ENCODE peak calls at places on chromosome 19, in five cellular contexts. One of them, this sample, is unnamed. For H3K79me1 and H3K4me1, the result is how much of the 10 kb centered on the place peaks cover.

GRCh38 chr19:49272204-49272603 is 52.8 kb downstream of the SLC6A16 start:
- DNase-seq in neuronal stem cell: no peak
- DNase-seq in H9: no peak
- DNase-seq in IMR-90: peak
- DNase-seq in H1: no peak
- DNase-seq in this sample: no peak

GRCh38 chr19:43934055-43934984 is 762 bp downstream of the ZNF45 start:
- DNase-seq in neuronal stem cell: no peak
- DNase-seq in H9: no peak
- DNase-seq in IMR-90: peak
- DNase-seq in H1: no peak
- DNase-seq in this sample: peak

GRCh38 chr19:44657211-44657921 is 13.7 kb downstream of the PVR start:
- DNase-seq in neuronal stem cell: peak
- DNase-seq in H9: peak
- DNase-seq in IMR-90: peak
- DNase-seq in H1: peak
- DNase-seq in this sample: peak

GRCh38 chr19:40721936-40722661 is 5.2 kb downstream of the ITPKC start:
- DNase-seq in neuronal stem cell: no peak
- DNase-seq in H9: no peak
- DNase-seq in IMR-90: peak
- DNase-seq in H1: no peak
- DNase-seq in this sample: peak

GRCh38 chr19:51211833-51212232 is 13.0 kb upstream of the CD33 start:
- DNase-seq in neuronal stem cell: no peak
- DNase-seq in H9: no peak
- DNase-seq in IMR-90: no peak
- DNase-seq in H1: no peak
- DNase-seq in this sample: no peak

GRCh38 chr19:13100031-13100588 is 2.5 kb downstream of the LYL1 start:
- DNase-seq in neuronal stem cell: no peak
- DNase-seq in H9: no peak
- DNase-seq in IMR-90: no peak
- DNase-seq in H1: no peak
- DNase-seq in this sample: no peak

GRCh38 chr19:2142173-2142829 is 9.1 kb downstream of the AP3D1 start:
- DNase-seq in neuronal stem cell: no peak
- DNase-seq in H9: no peak
- DNase-seq in IMR-90: no peak
- DNase-seq in H1: no peak
- DNase-seq in this sample: no peak

GRCh38 chr19:49231804-49232203 is 74.2 kb downstream of the TRPM4 start:
- DNase-seq in neuronal stem cell: no peak
- DNase-seq in H9: no peak
- DNase-seq in IMR-90: no peak
- DNase-seq in H1: no peak
- DNase-seq in this sample: no peak

GRCh38 chr19:43906774-43907173 is 28.3 kb downstream of the ZNF45 start:
- DNase-seq in neuronal stem cell: no peak
- DNase-seq in H9: no peak
- DNase-seq in IMR-90: no peak
- DNase-seq in H1: no peak
- DNase-seq in this sample: no peak

GRCh38 chr19:46297700-46298476 is 1.0 kb downstream of the HIF3A start:
- DNase-seq in neuronal stem cell: no peak
- DNase-seq in H9: no peak
- DNase-seq in IMR-90: no peak
- DNase-seq in H1: peak
- DNase-seq in this sample: peak

GRCh38 chr19:33408116-33408515 is 34.6 kb downstream of the CEBPG start:
- DNase-seq in neuronal stem cell: no peak
- DNase-seq in H9: no peak
- DNase-seq in IMR-90: no peak
- DNase-seq in H1: no peak
- DNase-seq in this sample: no peak

GRCh38 chr19:41377977-41378707 is 1.8 kb downstream of the TMEM91 start:
- DNase-seq in neuronal stem cell: no peak
- DNase-seq in H9: peak
- DNase-seq in IMR-90: no peak
- DNase-seq in H1: peak
- DNase-seq in this sample: peak

GRCh38 chr19:10454267-10454666 is 33.9 kb downstream of the PDE4A start:
- DNase-seq in neuronal stem cell: peak
- DNase-seq in H9: peak
- DNase-seq in IMR-90: peak
- DNase-seq in H1: peak
- DNase-seq in this sample: peak

GRCh38 chr19:29502581-29502850 is 23.3 kb upstream of the VSTM2B start:
- DNase-seq in neuronal stem cell: no peak
- DNase-seq in H9: no peak
- DNase-seq in IMR-90: no peak
- DNase-seq in H1: no peak
- DNase-seq in this sample: no peak

GRCh38 chr19:55133639-55134444 is 15.2 kb downstream of the TNNT1 start:
- DNase-seq in neuronal stem cell: no peak
- DNase-seq in H9: no peak
- DNase-seq in IMR-90: no peak
- DNase-seq in H1: no peak
- DNase-seq in this sample: no peak

GRCh38 chr19:48918071-48918470 is 15.4 kb upstream of the DHDH start:
- DNase-seq in neuronal stem cell: no peak
- DNase-seq in H9: no peak
- DNase-seq in IMR-90: no peak
- DNase-seq in H1: no peak
- DNase-seq in this sample: no peak

GRCh38 chr19:40274585-40275544 is 10.3 kb downstream of the AKT2 start:
- DNase-seq in neuronal stem cell: no peak
- DNase-seq in H9: no peak
- DNase-seq in IMR-90: no peak
- DNase-seq in H1: no peak
- DNase-seq in this sample: no peak

GRCh38 chr19:1907563-1908363 is 2.6 kb downstream of the ADAT3 start:
- DNase-seq in neuronal stem cell: no peak
- DNase-seq in H9: no peak
- DNase-seq in IMR-90: no peak
- DNase-seq in H1: no peak
- DNase-seq in this sample: no peak

GRCh38 chr19:11136400-11137101 is 19.0 kb downstream of the SPC24 start:
- DNase-seq in neuronal stem cell: no peak
- DNase-seq in H9: no peak
- DNase-seq in IMR-90: no peak
- DNase-seq in H1: no peak
- DNase-seq in this sample: peak

GRCh38 chr19:57934820-57935665 is at the start of gene ZNF418:
- DNase-seq in neuronal stem cell: peak
- DNase-seq in H9: peak
- DNase-seq in IMR-90: peak
- DNase-seq in H1: peak
- DNase-seq in this sample: peak

GRCh38 chr19:44686896-44687295 is 12.1 kb upstream of the CEACAM16 start:
- DNase-seq in neuronal stem cell: no peak
- DNase-seq in H9: no peak
- DNase-seq in IMR-90: no peak
- DNase-seq in H1: no peak
- DNase-seq in this sample: no peak

GRCh38 chr19:54190942-54191670 is at the start of gene TSEN34:
- DNase-seq in neuronal stem cell: peak
- DNase-seq in H9: peak
- DNase-seq in IMR-90: peak
- DNase-seq in H1: peak
- DNase-seq in this sample: peak

GRCh38 chr19:23706657-23707056 is 19.6 kb upstream of the ZNF675 start:
- DNase-seq in neuronal stem cell: no peak
- DNase-seq in H9: no peak
- DNase-seq in IMR-90: no peak
- DNase-seq in H1: no peak
- DNase-seq in this sample: no peak

GRCh38 chr19:34075661-34076091 is 96.6 kb upstream of the LSM14A start:
- DNase-seq in neuronal stem cell: no peak
- DNase-seq in H9: no peak
- DNase-seq in IMR-90: no peak
- DNase-seq in H1: no peak
- DNase-seq in this sample: no peak

GRCh38 chr19:1742989-1743696 is 10.2 kb upstream of the ONECUT3 start:
- DNase-seq in neuronal stem cell: no peak
- DNase-seq in H9: no peak
- DNase-seq in IMR-90: no peak
- DNase-seq in H1: no peak
- DNase-seq in this sample: no peak

DNA sequence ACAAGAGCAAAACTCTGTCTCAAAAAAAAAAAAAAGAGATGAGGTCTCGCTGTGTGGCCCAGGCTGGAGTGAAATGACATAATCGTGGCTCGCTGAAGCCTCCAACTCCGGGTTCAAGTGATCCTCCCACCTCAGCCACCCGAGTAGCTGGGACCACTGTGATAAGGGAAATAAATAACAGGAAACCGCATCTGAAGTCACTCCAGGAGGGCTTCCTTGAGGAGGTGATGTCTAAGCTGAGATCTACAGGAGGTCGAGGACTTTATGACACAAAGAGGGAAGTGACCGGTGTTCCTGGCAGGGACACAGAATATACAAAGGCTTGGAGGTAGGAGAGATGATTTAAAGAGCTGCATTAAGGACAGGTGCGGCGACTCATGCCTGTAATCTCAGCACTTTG is 8.9 kb upstream of the NR2F6 start:
- DNase-seq in neuronal stem cell: no peak
- DNase-seq in H9: no peak
- DNase-seq in IMR-90: no peak
- DNase-seq in H1: no peak
- DNase-seq in this sample: no peak
- H3K14ac ChIP-seq in neuronal stem cell: no peak
- H3K14ac ChIP-seq in H9: no peak
- H3K14ac ChIP-seq in IMR-90: no peak
- H3K14ac ChIP-seq in H1: no peak
- H3K14ac ChIP-seq in this sample: no peak

DNA sequence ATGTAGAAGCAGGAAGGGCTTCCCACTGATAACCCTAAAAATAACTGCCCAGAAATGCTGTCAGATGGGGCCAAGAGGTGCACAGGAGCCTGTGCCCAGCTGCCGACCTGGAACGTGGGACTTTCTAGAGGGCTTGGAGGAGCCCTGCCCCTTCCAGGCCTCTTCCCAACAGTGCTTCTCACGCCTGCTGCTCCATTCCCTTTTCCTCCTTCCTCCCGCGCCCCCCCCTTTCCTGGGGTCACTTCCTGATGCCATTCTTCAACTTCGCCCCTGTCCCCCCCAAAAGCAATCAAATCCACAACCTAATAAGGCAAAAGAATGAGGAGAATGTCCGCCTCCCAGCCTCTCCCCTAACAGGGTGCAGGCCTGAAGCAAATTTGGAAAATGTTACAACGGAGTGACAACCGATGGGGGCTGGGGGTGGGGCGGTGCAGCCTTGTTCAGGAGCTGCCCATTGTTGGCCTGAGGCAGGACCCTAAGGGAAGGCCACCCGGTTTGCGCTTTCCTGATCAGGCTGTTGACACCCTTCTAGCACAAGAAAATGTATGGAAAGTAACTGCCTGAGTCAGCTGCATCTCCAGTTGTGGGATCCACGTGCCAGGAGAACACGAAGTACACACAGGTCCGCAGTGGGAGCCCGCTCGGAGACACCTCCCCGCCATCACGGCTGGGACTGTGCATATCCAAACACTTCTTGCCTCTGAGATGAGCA is 18.7 kb downstream of the ACTN4 start:
- DNase-seq in neuronal stem cell: peak
- DNase-seq in H9: peak
- DNase-seq in IMR-90: peak
- DNase-seq in H1: peak
- DNase-seq in this sample: peak
- H3K79me1 ChIP-seq in neuronal stem cell: under half
- H3K79me1 ChIP-seq in H9: under half
- H3K79me1 ChIP-seq in IMR-90: under half
- H3K79me1 ChIP-seq in H1: under half
- H3K79me1 ChIP-seq in this sample: under half

GRCh38 chr19:35164418-35164817 is 9.9 kb downstream of the FXYD5 start:
- DNase-seq in neuronal stem cell: no peak
- DNase-seq in H9: no peak
- DNase-seq in IMR-90: no peak
- DNase-seq in H1: no peak
- DNase-seq in this sample: no peak

GRCh38 chr19:35160629-35161433 is 6.3 kb downstream of the FXYD5 start:
- DNase-seq in neuronal stem cell: no peak
- DNase-seq in H9: no peak
- DNase-seq in IMR-90: no peak
- DNase-seq in H1: no peak
- DNase-seq in this sample: no peak

GRCh38 chr19:35159606-35160005 is 5.1 kb downstream of the FXYD5 start:
- DNase-seq in neuronal stem cell: no peak
- DNase-seq in H9: no peak
- DNase-seq in IMR-90: no peak
- DNase-seq in H1: no peak
- DNase-seq in this sample: no peak

GRCh38 chr19:35162471-35163326 is 8.2 kb downstream of the FXYD5 start:
- DNase-seq in neuronal stem cell: no peak
- DNase-seq in H9: no peak
- DNase-seq in IMR-90: no peak
- DNase-seq in H1: no peak
- DNase-seq in this sample: no peak

GRCh38 chr19:35161434-35161743 is 6.9 kb downstream of the FXYD5 start:
- DNase-seq in neuronal stem cell: no peak
- DNase-seq in H9: no peak
- DNase-seq in IMR-90: no peak
- DNase-seq in H1: no peak
- DNase-seq in this sample: no peak
- H3K4me1 ChIP-seq in neuronal stem cell: under half
- H3K4me1 ChIP-seq in H9: under half
- H3K4me1 ChIP-seq in IMR-90: under half
- H3K4me1 ChIP-seq in H1: under half
- H3K4me1 ChIP-seq in this sample: under half

DNA sequence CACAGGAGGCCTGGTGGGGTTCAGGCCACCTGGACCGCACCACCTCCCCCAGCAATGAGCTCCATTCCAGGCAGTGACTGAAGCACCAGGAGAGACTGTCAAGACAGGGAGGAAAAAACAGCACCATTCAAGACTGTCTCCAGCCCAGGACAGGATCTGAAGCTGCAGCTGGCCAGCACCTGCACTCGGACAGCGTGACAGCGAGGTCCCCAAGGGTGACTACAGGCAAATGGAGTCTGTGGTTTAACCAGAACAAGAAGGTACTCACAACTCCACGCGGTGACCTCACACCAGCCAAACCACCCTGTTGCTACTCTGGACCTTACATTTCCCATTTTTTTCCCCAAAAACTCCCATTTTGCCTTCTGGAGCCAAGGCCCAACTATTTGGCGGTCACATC is 9.8 kb downstream of the MED26 start:
- DNase-seq in neuronal stem cell: no peak
- DNase-seq in H9: no peak
- DNase-seq in IMR-90: no peak
- DNase-seq in H1: no peak
- DNase-seq in this sample: no peak
- H3K14ac ChIP-seq in neuronal stem cell: no peak
- H3K14ac ChIP-seq in H9: no peak
- H3K14ac ChIP-seq in IMR-90: no peak
- H3K14ac ChIP-seq in H1: no peak
- H3K14ac ChIP-seq in this sample: no peak